ENCODE peak calls at places on chromosome 21, in ten cellular contexts. A is kidney glomerular epithelial cell; L is Kasumi-1; V is NB4; B is RPMI7951; X is adrenal gland; N is left lung; I is NCI-H1694 treated with DMSO at 0.1 percent for 48 hours; R is stimulated activated CD4-positive, alpha-beta T cell treated with anti-CD3 and anti-CD28 coated beads, Interleukin-12 subunit alpha, Interleukin-12 subunit beta, amount 100 ng/mL, for 24 hours; Z is BE2C. G is an unnamed sample.

GRCh38 chr21:25412090-25412489 is 195.2 kb downstream of the MRPL39 start:
- DNase-seq in A (no peak), L (no peak), V (no peak), B (peak; percentile 9), X (no peak), N (no peak), I (no peak), R (no peak), Z (no peak), G (peak; percentile 23)

GRCh38 chr21:42237577-42237976 is 18.6 kb downstream of the ABCG1 start:
- DNase-seq in A (no peak), L (no peak), V (no peak), B (no peak), X (no peak), N (no peak), I (no peak), R (no peak), Z (no peak), G (no peak)

GRCh38 chr21:25537174-25537573 is 70.1 kb downstream of the MRPL39 start:
- DNase-seq in A (no peak), L (no peak), V (no peak), B (no peak), X (no peak), N (no peak), I (no peak), R (no peak), Z (no peak), G (no peak)

GRCh38 chr21:37766104-37766503 is 150.2 kb downstream of the KCNJ6 start:
- DNase-seq in A (no peak), L (no peak), V (no peak), B (no peak), X (no peak), N (no peak), I (no peak), R (no peak), Z (no peak), G (no peak)

GRCh38 chr21:35738342-35738961 is 321.9 kb downstream of the SETD4 start:
- DNase-seq in A (peak; percentile 7), L (no peak), V (peak; percentile 38), B (peak; percentile 58), X (no peak), N (no peak), I (no peak), R (no peak), Z (no peak), G (peak; percentile 71)

GRCh38 chr21:28485301-28486022 is 507.2 kb downstream of the LTN1 start:
- DNase-seq in A (no peak), L (no peak), V (no peak), B (no peak), X (no peak), N (no peak), I (no peak), R (no peak), Z (no peak), G (no peak)

GRCh38 chr21:44951186-44951915 is 11.5 kb downstream of the SLX9 start:
- DNase-seq in A (no peak), L (no peak), V (no peak), B (no peak), X (no peak), N (peak; percentile 51), I (no peak), R (no peak), Z (no peak), G (no peak)

GRCh38 chr21:39441502-39442475 is 3.8 kb downstream of the LCA5L start:
- DNase-seq in A (peak; percentile 58), L (peak; percentile 94), V (peak; percentile 70), B (peak; percentile 38), X (peak; percentile 76), N (no peak), I (peak; percentile 62), R (no peak), Z (peak; percentile 51), G (peak; percentile 51)

GRCh38 chr21:45454924-45455315 is 50.0 kb downstream of the COL18A1 start:
- DNase-seq in A (no peak), L (no peak), V (no peak), B (no peak), X (no peak), N (peak; percentile 77), I (no peak), R (no peak), Z (no peak), G (no peak)

GRCh38 chr21:14452842-14453241 is 69.9 kb upstream of the HSPA13 start:
- DNase-seq in A (no peak), L (no peak), V (no peak), B (no peak), X (no peak), N (no peak), I (no peak), R (no peak), Z (no peak), G (no peak)

GRCh38 chr21:17512245-17513213 is at the start of gene CXADR:
- DNase-seq in A (peak; percentile 70), L (peak; percentile 46), V (no peak), B (peak; percentile 64), X (peak; percentile 73), N (peak; percentile 94), I (peak; percentile 89), R (peak; percentile 55), Z (peak; percentile 81), G (peak; percentile 30)

GRCh38 chr21:46078984-46079356 is 18.9 kb upstream of the COL6A2 start:
- DNase-seq in A (no peak), L (no peak), V (no peak), B (no peak), X (no peak), N (no peak), I (no peak), R (no peak), Z (no peak), G (no peak)

GRCh38 chr21:36478207-36478701 is 1.7 kb downstream of the CLDN14 start:
- DNase-seq in A (peak; percentile 73), L (no peak), V (no peak), B (peak; percentile 87), X (no peak), N (no peak), I (no peak), R (no peak), Z (no peak), G (peak; percentile 97)

GRCh38 chr21:34201001-34201400 is 127.6 kb downstream of the MRPS6 start:
- DNase-seq in A (no peak), L (peak; percentile 63), V (peak; percentile 53), B (no peak), X (peak; percentile 33), N (no peak), I (no peak), R (no peak), Z (no peak), G (no peak)

GRCh38 chr21:41170442-41170841 is 2.5 kb downstream of the BACE2 start:
- DNase-seq in A (peak; percentile 58), L (peak; percentile 61), V (peak; percentile 19), B (peak; percentile 49), X (no peak), N (no peak), I (no peak), R (no peak), Z (no peak), G (peak; percentile 57)

GRCh38 chr21:23016617-23017016 is 2018.4 kb downstream of the NCAM2 start:
- DNase-seq in A (no peak), L (peak; percentile 43), V (peak; percentile 30), B (no peak), X (no peak), N (no peak), I (peak; percentile 74), R (no peak), Z (peak; percentile 53), G (no peak)

GRCh38 chr21:15687208-15687607 is 42.6 kb upstream of the USP25 start:
- DNase-seq in A (no peak), L (no peak), V (peak; percentile 1), B (peak; percentile 3), X (no peak), N (no peak), I (no peak), R (no peak), Z (no peak), G (peak; percentile 40)

GRCh38 chr21:15742052-15742451 is 12.3 kb downstream of the USP25 start:
- DNase-seq in A (no peak), L (peak; percentile 35), V (no peak), B (peak; percentile 28), X (no peak), N (no peak), I (no peak), R (no peak), Z (no peak), G (no peak)

GRCh38 chr21:22900511-22900910 is 1902.3 kb downstream of the NCAM2 start:
- DNase-seq in A (no peak), L (no peak), V (no peak), B (no peak), X (no peak), N (no peak), I (no peak), R (no peak), Z (no peak), G (no peak)

GRCh38 chr21:34533938-34534337 is 21.9 kb upstream of the KCNE1 start:
- DNase-seq in A (no peak), L (no peak), V (no peak), B (no peak), X (no peak), N (no peak), I (no peak), R (no peak), Z (no peak), G (no peak)

GRCh38 chr21:45102391-45102932 is 28.1 kb downstream of the ADARB1 start:
- DNase-seq in A (no peak), L (peak; percentile 14), V (no peak), B (peak; percentile 30), X (peak; percentile 41), N (no peak), I (no peak), R (no peak), Z (no peak), G (peak; percentile 94)

G was measured in A172.